ENCODE peak calls at places on chromosomes 1 and 21, in five cellular contexts. S is psoas muscle, Y is left ventricle myocardium inferior, D is prostate gland, J is transverse colon. F is an unnamed sample.

GRCh38 chr21:34949499-34949898 is 99.6 kb downstream of the RUNX1 start:
- DNase-seq in S (no peak), Y (no peak), D (no peak), J (no peak), F (no peak)

GRCh38 chr1:65075123-65075976 is 72.7 kb upstream of the AK4 start:
- DNase-seq in S (no peak), Y (no peak), D (peak; percentile 65), J (peak; percentile 63), F (no peak)

GRCh38 chr1:1205769-1206375 is 520 bp downstream of the TNFRSF18 start:
- DNase-seq in S (peak; percentile 45), Y (peak; percentile 13), D (no peak), J (peak; percentile 32), F (no peak)

GRCh38 chr1:85289207-85289847 is 12.9 kb upstream of the BCL10 start:
- DNase-seq in S (no peak), Y (no peak), D (no peak), J (no peak), F (no peak)

GRCh38 chr21:33007747-33008146 is 18.0 kb upstream of the OLIG2 start:
- DNase-seq in S (no peak), Y (no peak), D (no peak), J (no peak), F (no peak)

GRCh38 chr1:235404190-235404589 is 37.0 kb downstream of the TBCE start:
- DNase-seq in S (no peak), Y (no peak), D (no peak), J (no peak), F (no peak)

GRCh38 chr21:33747420-33747819 is 105.1 kb downstream of the ITSN1 start:
- DNase-seq in S (no peak), Y (no peak), D (no peak), J (no peak), F (no peak)

GRCh38 chr1:89781494-89782126 is 39.2 kb upstream of the LRRC8D start:
- DNase-seq in S (no peak), Y (no peak), D (no peak), J (no peak), F (no peak)

GRCh38 chr1:226365831-226366231 is 42.1 kb downstream of the PARP1 start:
- DNase-seq in S (no peak), Y (no peak), D (no peak), J (no peak), F (no peak)

GRCh38 chr1:20634594-20635084 is 1.4 kb downstream of the PINK1 start:
- DNase-seq in S (peak; percentile 81), Y (no peak), D (peak; percentile 27), J (peak; percentile 59), F (no peak)

GRCh38 chr1:16905112-16905855 is 9.5 kb downstream of the RNU1-2 start:
- DNase-seq in S (no peak), Y (no peak), D (no peak), J (peak; percentile 54), F (no peak)

GRCh38 chr21:34110594-34111202 is 37.3 kb downstream of the MRPS6 start:
- DNase-seq in S (no peak), Y (no peak), D (no peak), J (no peak), F (no peak)

GRCh38 chr1:112033422-112034120 is 44.1 kb upstream of the KCND3 start:
- DNase-seq in S (no peak), Y (no peak), D (no peak), J (no peak), F (no peak)

GRCh38 chr1:102498929-102499328 is 502.2 kb upstream of the OLFM3 start:
- DNase-seq in S (no peak), Y (no peak), D (no peak), J (no peak), F (no peak)

GRCh38 chr1:160129558-160129957 is 14.0 kb downstream of the ATP1A2 start:
- DNase-seq in S (no peak), Y (no peak), D (no peak), J (no peak), F (no peak)

GRCh38 chr21:20249401-20249800 is 748.8 kb upstream of the NCAM2 start:
- DNase-seq in S (no peak), Y (no peak), D (no peak), J (no peak), F (no peak)

GRCh38 chr1:22282281-22282970 is 139.5 kb upstream of the WNT4 start:
- DNase-seq in S (no peak), Y (no peak), D (no peak), J (no peak), F (peak; percentile 66)

GRCh38 chr1:143660354-143660941 is 311.3 kb downstream of the FAM72C start:
- DNase-seq in S (no peak), Y (no peak), D (no peak), J (no peak), F (no peak)

DNA sequence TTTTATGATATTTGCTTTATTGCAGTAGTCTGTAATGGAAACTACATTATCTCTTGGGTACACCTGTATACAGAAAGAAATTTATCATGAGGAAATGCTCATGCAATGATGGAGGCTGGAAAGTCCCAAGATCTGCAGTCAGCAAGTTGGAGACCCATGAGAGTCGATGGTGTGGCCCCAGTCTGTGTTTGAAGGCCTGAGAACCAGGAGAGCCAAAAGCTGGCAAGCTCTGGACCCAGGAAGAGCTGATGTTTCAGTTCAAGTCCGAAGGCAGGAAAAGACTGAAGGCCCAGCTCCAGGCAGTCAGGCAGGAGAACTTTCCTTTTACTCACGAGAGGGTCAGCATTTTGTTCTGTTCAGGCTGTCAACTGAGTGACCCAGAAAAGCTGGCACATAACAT is 42.2 kb downstream of the B3GALT5 start:
- DNase-seq in S (no peak), Y (no peak), D (no peak), J (no peak), F (no peak)
- H3K27ac ChIP-seq in S (no peak overlapping the region), Y (no peak overlapping the region), D (no peak overlapping the region), J (peak overlapping the region; percentile 55), F (no peak overlapping the region)

GRCh38 chr1:240495652-240496051 is 116.3 kb downstream of the GREM2 start:
- DNase-seq in S (no peak), Y (no peak), D (no peak), J (no peak), F (no peak)

GRCh38 chr1:240496356-240496755 is 115.6 kb downstream of the GREM2 start:
- DNase-seq in S (no peak), Y (no peak), D (no peak), J (no peak), F (no peak)

GRCh38 chr1:240491156-240491555 is 120.8 kb downstream of the GREM2 start:
- DNase-seq in S (no peak), Y (no peak), D (no peak), J (no peak), F (no peak)

GRCh38 chr1:240491796-240492195 is 120.2 kb downstream of the GREM2 start:
- DNase-seq in S (no peak), Y (no peak), D (no peak), J (no peak), F (no peak)

DNA sequence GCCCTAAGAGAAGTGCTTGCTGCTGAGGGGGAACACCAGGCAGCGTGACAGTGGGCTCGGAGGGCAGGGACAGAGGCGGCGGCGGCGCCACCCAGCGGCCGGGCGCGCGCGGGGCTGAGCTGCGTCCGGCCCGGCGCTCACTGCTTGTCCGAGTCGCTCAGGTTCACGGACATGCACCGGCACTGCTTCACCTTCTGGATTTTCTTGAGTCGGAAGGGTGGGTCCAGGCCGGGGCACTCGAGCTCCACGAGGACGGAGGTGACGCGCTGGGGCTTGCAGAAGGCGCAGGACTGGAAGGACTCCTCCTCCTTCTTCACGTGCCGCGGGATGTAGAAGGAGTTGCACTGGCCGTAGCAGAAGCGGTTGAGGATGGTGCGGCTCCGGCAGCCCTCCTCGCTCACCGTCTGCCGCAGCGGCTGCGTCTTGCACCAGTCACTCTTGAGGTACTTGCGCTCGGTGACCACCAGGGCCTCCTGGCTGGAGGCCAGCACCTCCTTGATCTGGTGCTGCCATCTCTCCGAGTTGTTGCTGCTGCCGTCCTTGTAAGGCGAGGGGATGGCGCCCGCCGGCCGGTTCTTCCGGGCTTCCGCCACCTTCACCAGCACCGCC is 119.0 kb downstream of the GREM2 start:
- DNase-seq in S (peak; percentile 57), Y (no peak), D (no peak), J (peak; percentile 33), F (peak; percentile 67)
- TF ChIP-seq CTCF in S (no peak), Y (peak; percentile 14), D (no peak), J (peak; percentile 12), F (no peak)

GRCh38 chr1:24276791-24277190 is 42.4 kb upstream of the GRHL3 start:
- DNase-seq in S (no peak), Y (no peak), D (no peak), J (no peak), F (no peak)
- H3K27ac ChIP-seq in S (no peak overlapping the region), Y (no peak overlapping the region), D (no peak overlapping the region), J (no peak overlapping the region), F (no peak overlapping the region)

GRCh38 chr1:38456564-38456876 is 403.1 kb downstream of the RRAGC start:
- DNase-seq in S (no peak), Y (no peak), D (no peak), J (no peak), F (no peak)

GRCh38 chr1:38452246-38452645 is 405.7 kb upstream of the POU3F1 start:
- DNase-seq in S (no peak), Y (no peak), D (no peak), J (no peak), F (no peak)

GRCh38 chr1:38455829-38456563 is 403.6 kb downstream of the RRAGC start:
- DNase-seq in S (no peak), Y (no peak), D (no peak), J (no peak), F (no peak)

GRCh38 chr1:38454749-38455441 is 404.7 kb downstream of the RRAGC start:
- DNase-seq in S (no peak), Y (no peak), D (no peak), J (no peak), F (no peak)

DNA sequence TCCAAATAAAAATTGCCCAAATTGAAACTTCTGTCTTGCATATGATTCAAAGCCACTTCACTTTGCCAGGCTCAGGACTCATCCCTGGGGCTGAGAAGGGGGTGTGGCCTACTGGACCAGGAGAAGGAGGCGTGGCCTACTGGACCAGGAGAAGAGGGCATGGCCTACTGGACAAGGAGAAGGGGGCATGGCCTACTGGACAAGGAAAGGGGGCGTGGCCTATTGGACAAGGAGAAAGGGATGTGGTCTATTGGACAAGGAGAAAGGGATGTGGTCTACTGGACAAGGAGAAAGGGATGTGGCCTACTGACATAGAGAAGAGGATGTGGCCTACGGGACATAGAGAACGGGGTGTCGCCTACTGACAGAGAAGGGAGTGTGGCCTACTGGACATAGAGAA is 405.3 kb downstream of the RRAGC start:
- DNase-seq in S (no peak), Y (no peak), D (no peak), J (no peak), F (no peak)
- TF ChIP-seq CTCF in S (no peak), Y (no peak), D (no peak), J (no peak), F (no peak)

GRCh38 chr1:47192458-47193384 is 2.9 kb upstream of the PDZK1IP1 start:
- DNase-seq in S (peak; percentile 88), Y (peak; percentile 79), D (peak; percentile 65), J (peak; percentile 82), F (peak; percentile 72)
- H3K27ac ChIP-seq in S (no peak overlapping the region), Y (no peak overlapping the region), D (no peak overlapping the region), J (peak overlapping the region; percentile 60), F (no peak overlapping the region)

DNA sequence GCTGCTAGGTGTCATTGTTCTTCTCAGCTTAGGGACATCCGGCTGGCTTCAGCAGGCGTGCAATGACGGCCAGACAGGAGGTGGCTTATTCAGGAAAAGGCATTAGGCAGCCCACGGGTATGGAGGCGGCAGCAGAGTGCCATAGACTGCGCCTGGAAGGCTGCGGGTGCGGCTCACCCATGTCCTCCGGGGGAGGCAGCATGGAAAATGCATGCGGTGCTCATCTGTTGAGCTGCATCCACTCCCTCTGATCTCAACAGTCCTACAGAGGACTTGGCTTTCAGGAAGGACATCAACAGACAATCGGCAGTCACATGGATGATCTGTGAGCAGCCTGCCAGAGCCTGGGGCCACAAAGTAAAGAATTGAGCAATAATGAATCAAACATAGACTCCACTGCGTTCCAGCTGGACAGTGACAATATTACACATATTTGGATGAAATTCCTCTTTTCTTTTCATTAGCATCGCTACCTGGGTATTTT is 42.9 kb downstream of the UMODL1 start:
- DNase-seq in S (peak; percentile 57), Y (no peak), D (peak; percentile 53), J (no peak), F (no peak)
- TF ChIP-seq CTCF in S (no peak), Y (peak; percentile 16), D (no peak), J (peak; percentile 14), F (no peak)